ENCODE peak calls at places on chromosomes 12 and 14, in seven cellular contexts. One of them, this sample, is unnamed.
A peak's percentile ranks its signal among the peaks of the same experiment; 100 is the strongest.

GRCh38 chr12:49296034-49296835 is 1.3 kb downstream of the PRPH start:
- DNase-seq in aorta: peak; percentile 83
- DNase-seq in endothelial cell of umbilical vein: no peak
- DNase-seq in upper lobe of left lung: peak; percentile 91
- DNase-seq in Peyer's patch: peak; percentile 24
- DNase-seq in ovary: peak; percentile 60
- DNase-seq in effector memory CD4-positive, alpha-beta T cell: peak; percentile 38
- DNase-seq in this sample: peak; percentile 61

GRCh38 chr12:58310828-58311273 is 369.5 kb downstream of the ATP23 start:
- DNase-seq in aorta: no peak
- DNase-seq in endothelial cell of umbilical vein: peak; percentile 96
- DNase-seq in upper lobe of left lung: no peak
- DNase-seq in Peyer's patch: no peak
- DNase-seq in ovary: no peak
- DNase-seq in effector memory CD4-positive, alpha-beta T cell: no peak
- DNase-seq in this sample: no peak

GRCh38 chr12:69101505-69101904 is 137.9 kb upstream of the CPSF6 start:
- DNase-seq in aorta: no peak
- DNase-seq in endothelial cell of umbilical vein: peak; percentile 11
- DNase-seq in upper lobe of left lung: no peak
- DNase-seq in Peyer's patch: no peak
- DNase-seq in ovary: peak; percentile 81
- DNase-seq in effector memory CD4-positive, alpha-beta T cell: no peak
- DNase-seq in this sample: no peak

GRCh38 chr14:81382517-81383225 is 17.5 kb downstream of the STON2 start:
- DNase-seq in aorta: no peak
- DNase-seq in endothelial cell of umbilical vein: no peak
- DNase-seq in upper lobe of left lung: no peak
- DNase-seq in Peyer's patch: no peak
- DNase-seq in ovary: no peak
- DNase-seq in effector memory CD4-positive, alpha-beta T cell: no peak
- DNase-seq in this sample: no peak

GRCh38 chr12:91179315-91179714 is 3.3 kb downstream of the DCN start:
- DNase-seq in aorta: no peak
- DNase-seq in endothelial cell of umbilical vein: no peak
- DNase-seq in upper lobe of left lung: no peak
- DNase-seq in Peyer's patch: no peak
- DNase-seq in ovary: no peak
- DNase-seq in effector memory CD4-positive, alpha-beta T cell: no peak
- DNase-seq in this sample: no peak

GRCh38 chr12:12202747-12203146 is 64.1 kb downstream of the LRP6 start:
- DNase-seq in aorta: no peak
- DNase-seq in endothelial cell of umbilical vein: no peak
- DNase-seq in upper lobe of left lung: no peak
- DNase-seq in Peyer's patch: no peak
- DNase-seq in ovary: no peak
- DNase-seq in effector memory CD4-positive, alpha-beta T cell: no peak
- DNase-seq in this sample: no peak

GRCh38 chr14:94560782-94561655 is at the start of gene SERPINA4:
- DNase-seq in aorta: no peak
- DNase-seq in endothelial cell of umbilical vein: no peak
- DNase-seq in upper lobe of left lung: no peak
- DNase-seq in Peyer's patch: no peak
- DNase-seq in ovary: no peak
- DNase-seq in effector memory CD4-positive, alpha-beta T cell: no peak
- DNase-seq in this sample: no peak

GRCh38 chr12:81294325-81295190 is 216.7 kb downstream of the ACSS3 start:
- DNase-seq in aorta: no peak
- DNase-seq in endothelial cell of umbilical vein: no peak
- DNase-seq in upper lobe of left lung: no peak
- DNase-seq in Peyer's patch: no peak
- DNase-seq in ovary: no peak
- DNase-seq in effector memory CD4-positive, alpha-beta T cell: no peak
- DNase-seq in this sample: no peak

GRCh38 chr14:77989441-77989891 is 180.7 kb upstream of the NRXN3 start:
- DNase-seq in aorta: no peak
- DNase-seq in endothelial cell of umbilical vein: no peak
- DNase-seq in upper lobe of left lung: no peak
- DNase-seq in Peyer's patch: no peak
- DNase-seq in ovary: no peak
- DNase-seq in effector memory CD4-positive, alpha-beta T cell: no peak
- DNase-seq in this sample: no peak

DNA sequence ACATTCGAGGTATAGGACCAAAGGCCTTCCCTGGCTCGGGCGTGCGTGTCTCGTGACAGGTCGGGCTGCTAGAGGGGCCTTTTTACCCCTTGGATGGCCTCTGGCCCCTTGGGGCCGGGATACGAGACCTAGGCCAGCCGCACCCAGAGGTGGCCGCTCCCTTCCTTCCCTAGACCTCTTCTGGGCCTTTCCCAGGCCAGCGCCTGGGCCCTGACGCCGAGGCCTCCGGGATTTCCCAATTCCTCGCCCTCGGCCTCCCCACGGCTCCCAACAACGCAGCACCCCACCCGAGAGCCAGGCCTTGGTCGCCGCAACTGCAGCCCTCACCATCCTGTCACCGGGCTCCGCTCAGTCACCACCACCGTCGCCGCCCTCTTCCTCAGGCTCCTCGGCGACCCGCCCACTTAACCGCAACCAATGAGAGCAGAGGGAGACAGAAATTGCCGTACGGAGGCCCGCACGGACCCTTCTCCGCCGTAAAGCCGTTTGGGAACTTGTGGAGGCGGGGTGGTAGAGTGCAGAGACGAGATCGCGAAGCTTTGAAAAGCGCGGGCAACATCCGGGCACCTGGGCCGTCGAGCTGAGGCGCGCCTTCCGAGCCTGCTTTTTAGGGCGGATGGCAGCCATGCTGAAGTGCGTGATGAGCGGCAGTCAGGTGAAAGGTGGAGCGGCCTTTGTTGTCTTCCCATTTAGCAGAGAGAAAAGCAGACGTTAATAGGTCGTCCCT is at the start of the genes RAD9B and VPS29:
- DNase-seq in aorta: peak; percentile 99
- DNase-seq in endothelial cell of umbilical vein: peak; percentile 99
- DNase-seq in upper lobe of left lung: peak; percentile 96
- DNase-seq in Peyer's patch: peak; percentile 98
- DNase-seq in ovary: peak; percentile 98
- DNase-seq in effector memory CD4-positive, alpha-beta T cell: peak; percentile 99
- DNase-seq in this sample: peak; percentile 99
- H3K27ac ChIP-seq in aorta: peak within 1 kb of the TSS; percentile 87
- H3K27ac ChIP-seq in endothelial cell of umbilical vein: peak within 1 kb of the TSS; percentile 68
- H3K27ac ChIP-seq in upper lobe of left lung: peak within 1 kb of the TSS; percentile 92
- H3K27ac ChIP-seq in Peyer's patch: peak within 1 kb of the TSS; percentile 96
- H3K27ac ChIP-seq in ovary: peak within 1 kb of the TSS; percentile 71
- H3K27ac ChIP-seq in effector memory CD4-positive, alpha-beta T cell: peak within 1 kb of the TSS; percentile 90
- H3K27ac ChIP-seq in this sample: peak within 1 kb of the TSS; percentile 96

DNA sequence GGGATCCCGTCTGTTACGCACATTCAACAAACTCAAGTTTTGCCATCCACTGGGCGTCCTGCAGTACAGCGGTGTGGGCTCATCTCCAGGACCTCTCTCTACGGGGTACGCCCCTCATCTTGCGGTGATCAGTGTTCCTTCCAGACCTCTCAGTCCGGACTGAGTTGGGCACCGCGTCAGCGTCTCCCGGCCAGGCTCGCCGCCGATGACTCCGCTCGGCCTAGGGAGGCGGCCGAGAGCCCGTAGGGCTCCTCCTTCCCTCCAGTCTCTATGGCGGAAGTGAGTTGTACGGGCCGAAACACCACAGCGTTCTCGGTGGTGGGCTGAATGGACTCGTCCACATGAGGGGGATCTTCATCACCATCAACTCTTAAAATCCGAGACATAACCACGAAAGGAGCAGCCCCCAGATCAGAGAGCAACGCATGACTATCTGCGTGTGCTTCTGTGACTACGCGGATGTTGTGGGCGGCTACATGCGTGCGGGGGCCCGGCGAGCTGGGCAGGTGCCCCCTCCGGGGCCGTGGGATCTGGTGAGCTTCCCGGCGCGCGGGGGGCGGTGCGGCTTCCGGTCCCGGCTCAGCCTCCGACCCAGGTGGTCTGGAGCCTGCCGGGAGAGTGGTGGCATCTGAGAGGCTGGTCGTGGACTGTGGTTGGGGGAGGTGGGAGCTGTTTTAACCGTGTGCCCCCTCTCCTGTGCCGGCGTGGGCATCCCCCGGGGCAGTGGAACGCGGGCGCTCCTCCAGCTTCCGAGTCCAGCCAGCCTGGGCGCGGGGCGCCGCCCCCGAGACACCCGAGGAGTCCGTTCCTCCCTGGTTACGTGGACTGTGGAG is at the start of gene ATG101:
- DNase-seq in aorta: peak; percentile 95
- DNase-seq in endothelial cell of umbilical vein: peak; percentile 95
- DNase-seq in upper lobe of left lung: peak; percentile 97
- DNase-seq in Peyer's patch: peak; percentile 85
- DNase-seq in ovary: peak; percentile 92
- DNase-seq in effector memory CD4-positive, alpha-beta T cell: peak; percentile 77
- DNase-seq in this sample: peak; percentile 94
- H3K4me1 ChIP-seq in aorta: peaks cover 2% of the 10 kb centered on the region
- H3K4me1 ChIP-seq in endothelial cell of umbilical vein: peaks cover 12% of the 10 kb centered on the region
- H3K4me1 ChIP-seq in upper lobe of left lung: peaks cover 34% of the 10 kb centered on the region
- H3K4me1 ChIP-seq in Peyer's patch: peaks cover 5% of the 10 kb centered on the region
- H3K4me1 ChIP-seq in ovary: peaks cover 7% of the 10 kb centered on the region
- H3K4me1 ChIP-seq in effector memory CD4-positive, alpha-beta T cell: peaks cover 20% of the 10 kb centered on the region
- H3K4me1 ChIP-seq in this sample: peaks cover 27% of the 10 kb centered on the region

GRCh38 chr14:74241611-74242005 is 2.4 kb downstream of the VSX2 start:
- DNase-seq in aorta: no peak
- DNase-seq in endothelial cell of umbilical vein: no peak
- DNase-seq in upper lobe of left lung: no peak
- DNase-seq in Peyer's patch: no peak
- DNase-seq in ovary: no peak
- DNase-seq in effector memory CD4-positive, alpha-beta T cell: no peak
- DNase-seq in this sample: no peak
- H3K27me3 ChIP-seq in aorta: no peaks in the 10 kb centered on the region
- H3K27me3 ChIP-seq in endothelial cell of umbilical vein: peaks cover 74% of the 10 kb centered on the region
- H3K27me3 ChIP-seq in upper lobe of left lung: peaks cover 52% of the 10 kb centered on the region
- H3K27me3 ChIP-seq in Peyer's patch: no peaks in the 10 kb centered on the region
- H3K27me3 ChIP-seq in ovary: peaks cover 6% of the 10 kb centered on the region
- H3K27me3 ChIP-seq in effector memory CD4-positive, alpha-beta T cell: peaks cover 61% of the 10 kb centered on the region
- H3K27me3 ChIP-seq in this sample: no peaks in the 10 kb centered on the region

GRCh38 chr12:95168746-95169145 is 48.5 kb downstream of the FGD6 start:
- DNase-seq in aorta: no peak
- DNase-seq in endothelial cell of umbilical vein: peak; percentile 55
- DNase-seq in upper lobe of left lung: no peak
- DNase-seq in Peyer's patch: no peak
- DNase-seq in ovary: no peak
- DNase-seq in effector memory CD4-positive, alpha-beta T cell: no peak
- DNase-seq in this sample: no peak
- H3K27ac ChIP-seq in aorta: no peak overlapping the region
- H3K27ac ChIP-seq in endothelial cell of umbilical vein: peak overlapping the region; percentile 90
- H3K27ac ChIP-seq in upper lobe of left lung: no peak overlapping the region
- H3K27ac ChIP-seq in Peyer's patch: no peak overlapping the region
- H3K27ac ChIP-seq in ovary: no peak overlapping the region
- H3K27ac ChIP-seq in effector memory CD4-positive, alpha-beta T cell: no peak overlapping the region
- H3K27ac ChIP-seq in this sample: no peak overlapping the region

GRCh38 chr14:50524731-50525510 is 7.4 kb downstream of the MAP4K5 start:
- DNase-seq in aorta: no peak
- DNase-seq in endothelial cell of umbilical vein: no peak
- DNase-seq in upper lobe of left lung: no peak
- DNase-seq in Peyer's patch: no peak
- DNase-seq in ovary: no peak
- DNase-seq in effector memory CD4-positive, alpha-beta T cell: no peak
- DNase-seq in this sample: no peak
- H3K4me1 ChIP-seq in aorta: peaks cover 1% of the 10 kb centered on the region
- H3K4me1 ChIP-seq in endothelial cell of umbilical vein: peaks cover 55% of the 10 kb centered on the region
- H3K4me1 ChIP-seq in upper lobe of left lung: peaks cover 36% of the 10 kb centered on the region
- H3K4me1 ChIP-seq in Peyer's patch: no peaks in the 10 kb centered on the region
- H3K4me1 ChIP-seq in ovary: peaks cover 7% of the 10 kb centered on the region
- H3K4me1 ChIP-seq in effector memory CD4-positive, alpha-beta T cell: peaks cover 5% of the 10 kb centered on the region
- H3K4me1 ChIP-seq in this sample: peaks cover 19% of the 10 kb centered on the region

GRCh38 chr14:101070540-101071492 is 167.3 kb upstream of the RTL1 start:
- DNase-seq in aorta: peak; percentile 66
- DNase-seq in endothelial cell of umbilical vein: no peak
- DNase-seq in upper lobe of left lung: no peak
- DNase-seq in Peyer's patch: peak; percentile 10
- DNase-seq in ovary: peak; percentile 24
- DNase-seq in effector memory CD4-positive, alpha-beta T cell: no peak
- DNase-seq in this sample: no peak

GRCh38 chr14:101072531-101072930 is 169.0 kb upstream of the RTL1 start:
- DNase-seq in aorta: peak; percentile 71
- DNase-seq in endothelial cell of umbilical vein: no peak
- DNase-seq in upper lobe of left lung: no peak
- DNase-seq in Peyer's patch: no peak
- DNase-seq in ovary: peak; percentile 36
- DNase-seq in effector memory CD4-positive, alpha-beta T cell: no peak
- DNase-seq in this sample: no peak

GRCh38 chr14:101072945-101073597 is 169.5 kb upstream of the RTL1 start:
- DNase-seq in aorta: peak; percentile 88
- DNase-seq in endothelial cell of umbilical vein: peak; percentile 99
- DNase-seq in upper lobe of left lung: peak; percentile 61
- DNase-seq in Peyer's patch: peak; percentile 16
- DNase-seq in ovary: peak; percentile 64
- DNase-seq in effector memory CD4-positive, alpha-beta T cell: no peak
- DNase-seq in this sample: no peak

GRCh38 chr14:101071493-101071891 is 168.0 kb upstream of the RTL1 start:
- DNase-seq in aorta: peak; percentile 61
- DNase-seq in endothelial cell of umbilical vein: no peak
- DNase-seq in upper lobe of left lung: peak; percentile 75
- DNase-seq in Peyer's patch: peak; percentile 10
- DNase-seq in ovary: peak; percentile 31
- DNase-seq in effector memory CD4-positive, alpha-beta T cell: no peak
- DNase-seq in this sample: no peak

GRCh38 chr14:101072070-101072469 is 168.5 kb upstream of the RTL1 start:
- DNase-seq in aorta: peak; percentile 34
- DNase-seq in endothelial cell of umbilical vein: no peak
- DNase-seq in upper lobe of left lung: no peak
- DNase-seq in Peyer's patch: no peak
- DNase-seq in ovary: no peak
- DNase-seq in effector memory CD4-positive, alpha-beta T cell: no peak
- DNase-seq in this sample: no peak
- H3K27me3 ChIP-seq in aorta: no peaks in the 10 kb centered on the region
- H3K27me3 ChIP-seq in endothelial cell of umbilical vein: no peaks in the 10 kb centered on the region
- H3K27me3 ChIP-seq in upper lobe of left lung: peaks cover 9% of the 10 kb centered on the region
- H3K27me3 ChIP-seq in Peyer's patch: no peaks in the 10 kb centered on the region
- H3K27me3 ChIP-seq in ovary: no peaks in the 10 kb centered on the region
- H3K27me3 ChIP-seq in effector memory CD4-positive, alpha-beta T cell: no peaks in the 10 kb centered on the region
- H3K27me3 ChIP-seq in this sample: peaks cover 6% of the 10 kb centered on the region

GRCh38 chr14:75373616-75374015 is 54.2 kb upstream of the JDP2 start:
- DNase-seq in aorta: no peak
- DNase-seq in endothelial cell of umbilical vein: no peak
- DNase-seq in upper lobe of left lung: no peak
- DNase-seq in Peyer's patch: no peak
- DNase-seq in ovary: no peak
- DNase-seq in effector memory CD4-positive, alpha-beta T cell: no peak
- DNase-seq in this sample: no peak
- H3K27ac ChIP-seq in aorta: no peak overlapping the region
- H3K27ac ChIP-seq in endothelial cell of umbilical vein: no peak overlapping the region
- H3K27ac ChIP-seq in upper lobe of left lung: no peak overlapping the region
- H3K27ac ChIP-seq in Peyer's patch: no peak overlapping the region
- H3K27ac ChIP-seq in ovary: no peak overlapping the region
- H3K27ac ChIP-seq in effector memory CD4-positive, alpha-beta T cell: no peak overlapping the region
- H3K27ac ChIP-seq in this sample: no peak overlapping the region

DNA sequence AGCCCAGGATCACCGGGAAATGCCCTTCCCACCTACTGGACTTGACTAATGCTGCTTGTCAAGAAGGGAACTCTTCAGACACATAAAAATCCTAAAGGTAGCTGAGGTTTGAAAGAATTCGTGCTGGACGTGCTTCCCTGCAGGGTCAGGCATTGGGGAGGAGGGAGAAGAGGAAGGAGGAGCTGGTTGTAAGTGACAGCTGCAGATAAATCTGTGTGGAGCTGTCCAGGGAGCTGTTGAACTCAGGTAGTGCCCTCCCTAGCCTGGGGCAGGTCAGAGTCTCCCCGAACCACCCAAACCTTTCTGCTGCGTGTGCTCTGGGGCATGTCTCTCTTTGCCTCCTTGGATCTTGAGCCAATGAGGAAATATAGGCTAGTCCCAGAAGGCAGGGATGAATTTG is 23.7 kb upstream of the FOS start:
- DNase-seq in aorta: no peak
- DNase-seq in endothelial cell of umbilical vein: no peak
- DNase-seq in upper lobe of left lung: no peak
- DNase-seq in Peyer's patch: no peak
- DNase-seq in ovary: no peak
- DNase-seq in effector memory CD4-positive, alpha-beta T cell: no peak
- DNase-seq in this sample: no peak
- H3K4me1 ChIP-seq in aorta: no peaks in the 10 kb centered on the region
- H3K4me1 ChIP-seq in endothelial cell of umbilical vein: peaks cover 37% of the 10 kb centered on the region
- H3K4me1 ChIP-seq in upper lobe of left lung: peaks cover 28% of the 10 kb centered on the region
- H3K4me1 ChIP-seq in Peyer's patch: peaks cover 9% of the 10 kb centered on the region
- H3K4me1 ChIP-seq in ovary: peaks cover 3% of the 10 kb centered on the region
- H3K4me1 ChIP-seq in effector memory CD4-positive, alpha-beta T cell: peaks cover 30% of the 10 kb centered on the region
- H3K4me1 ChIP-seq in this sample: peaks cover 40% of the 10 kb centered on the region

This sample was measured in psoas muscle.